ENCODE peak calls at places on chromosomes 6 and 20, in four cellular contexts. O is HepG2, C is K562, V is GM12878. U is an unnamed sample.

GRCh38 chr20:62899633-62900051 is 26.7 kb downstream of the DIDO1 start:
- DNase-seq in V (no peak), C (peak), O (peak), U (no peak)

GRCh38 chr20:58515240-58516212 is at the start of gene APCDD1L:
- DNase-seq in C (peak), V (no peak), O (no peak), U (no peak)

GRCh38 chr6:111411978-111412574 is 70.9 kb downstream of the REV3L start:
- DNase-seq in C (no peak), O (no peak), V (peak), U (no peak)

GRCh38 chr20:20073851-20074252 is 21.5 kb downstream of the CFAP61 start:
- DNase-seq in V (no peak), O (no peak), C (no peak), U (no peak)

GRCh38 chr20:39424923-39425678 is 463.0 kb downstream of the DHX35 start:
- DNase-seq in O (no peak), C (no peak), V (no peak), U (no peak)

GRCh38 chr6:117167520-117168271 is 97.7 kb upstream of the VGLL2 start:
- DNase-seq in C (no peak), V (no peak), O (no peak), U (peak)

GRCh38 chr6:134911532-134911931 is 38.4 kb downstream of the ALDH8A1 start:
- DNase-seq in V (no peak), O (no peak), C (no peak), U (no peak)

GRCh38 chr20:53679597-53680309 is 86.1 kb upstream of the ZNF217 start:
- DNase-seq in O (peak), C (no peak), V (no peak), U (no peak)

GRCh38 chr6:170091000-170091638 is 199.8 kb downstream of the DLL1 start:
- DNase-seq in V (no peak), O (no peak), C (no peak), U (no peak)

GRCh38 chr6:111011360-111012142 is 29.7 kb downstream of the RPF2 start:
- DNase-seq in C (peak), V (peak), O (peak), U (peak)

GRCh38 chr20:59469266-59470252 is 134.8 kb upstream of the PHACTR3 start:
- DNase-seq in V (no peak), O (peak), C (peak), U (no peak)

GRCh38 chr6:12363651-12364381 is 73.7 kb downstream of the EDN1 start:
- DNase-seq in V (peak), O (peak), C (no peak), U (no peak)

GRCh38 chr6:44177691-44178423 is 19.2 kb downstream of the CAPN11 start:
- DNase-seq in O (no peak), C (no peak), V (no peak), U (no peak)

GRCh38 chr20:10902836-10903410 is 229.1 kb upstream of the JAG1 start:
- DNase-seq in V (no peak), O (no peak), C (no peak), U (no peak)

GRCh38 chr6:74912234-74912633 is 293.6 kb downstream of the COL12A1 start:
- DNase-seq in C (no peak), O (no peak), V (no peak), U (no peak)

GRCh38 chr6:161422710-161423109 is 148.8 kb upstream of the AGPAT4 start:
- DNase-seq in V (no peak), C (no peak), O (no peak), U (no peak)

GRCh38 chr6:92110390-92110789 is 1309.0 kb downstream of the EPHA7 start:
- DNase-seq in V (no peak), C (no peak), O (no peak), U (no peak)

GRCh38 chr6:66103954-66104353 is 396.9 kb upstream of the EYS start:
- DNase-seq in C (no peak), V (no peak), O (no peak), U (no peak)

GRCh38 chr6:36781669-36782068 is 57.6 kb downstream of the CPNE5 start:
- DNase-seq in O (no peak), C (no peak), V (no peak), U (no peak)

GRCh38 chr6:11120273-11121005 is 8.9 kb upstream of the ERVFRD-1 start:
- DNase-seq in V (no peak), C (no peak), O (no peak), U (peak)

GRCh38 chr20:24783631-24784492 is 165.2 kb upstream of the CST7 start:
- DNase-seq in V (peak), O (peak), C (no peak), U (no peak)

GRCh38 chr6:9485992-9486391 is 928.9 kb downstream of the TFAP2A start:
- DNase-seq in C (no peak), V (no peak), O (no peak), U (no peak)

GRCh38 chr6:68313911-68314310 is 321.2 kb upstream of the ADGRB3 start:
- DNase-seq in V (no peak), C (no peak), O (no peak), U (no peak)

GRCh38 chr20:20492521-20493334 is 124.8 kb downstream of the INSM1 start:
- DNase-seq in C (no peak), V (no peak), O (no peak), U (no peak)

GRCh38 chr6:139820191-139820590 is 445.7 kb upstream of the CITED2 start:
- DNase-seq in V (no peak), O (no peak), C (no peak), U (no peak)

GRCh38 chr6:169145991-169146501 is 107.6 kb downstream of the THBS2 start:
- DNase-seq in V (no peak), O (no peak), C (no peak), U (no peak)

GRCh38 chr20:17044920-17045319 is 181.9 kb upstream of the PCSK2 start:
- DNase-seq in O (no peak), C (no peak), V (no peak), U (no peak)

GRCh38 chr6:28215425-28215824 is 9.7 kb upstream of the ZSCAN9 start:
- DNase-seq in O (no peak), V (no peak), C (peak), U (no peak)

GRCh38 chr6:4571011-4571410 is 205.2 kb upstream of the CDYL start:
- DNase-seq in C (no peak), V (no peak), O (no peak), U (no peak)

GRCh38 chr6:17031961-17032360 is 69.9 kb upstream of the STMND1 start:
- DNase-seq in V (no peak), C (no peak), O (no peak), U (no peak)

GRCh38 chr6:149501768-149502167 is 17.0 kb upstream of the ZC3H12D start:
- DNase-seq in C (no peak), O (no peak), V (no peak), U (no peak)

GRCh38 chr6:69098910-69099309 is 463.8 kb downstream of the ADGRB3 start:
- DNase-seq in O (no peak), C (no peak), V (no peak), U (no peak)

GRCh38 chr20:6705106-6705766 is 62.2 kb upstream of the BMP2 start:
- DNase-seq in O (no peak), C (no peak), V (no peak), U (no peak)

GRCh38 chr20:47546184-47547033 is 44.7 kb downstream of the NCOA3 start:
- DNase-seq in C (no peak), O (no peak), V (no peak), U (no peak)

GRCh38 chr6:137390264-137390787 is 103.9 kb downstream of the OLIG3 start:
- DNase-seq in V (no peak), C (no peak), O (no peak), U (no peak)

GRCh38 chr6:168193816-168194701 is 115.0 kb upstream of the FRMD1 start:
- DNase-seq in V (no peak), C (peak), O (peak), U (peak)

GRCh38 chr6:14910692-14911547 is 334.9 kb upstream of the JARID2 start:
- DNase-seq in C (no peak), O (no peak), V (peak), U (no peak)

GRCh38 chr6:125050663-125051318 is 88.6 kb downstream of the RNF217 start:
- DNase-seq in V (no peak), C (no peak), O (no peak), U (peak)

GRCh38 chr6:11315743-11316437 is 83.4 kb upstream of the NEDD9 start:
- DNase-seq in C (no peak), V (no peak), O (no peak), U (no peak)

GRCh38 chr20:22838001-22838400 is 197.1 kb upstream of the SSTR4 start:
- DNase-seq in V (no peak), C (no peak), O (no peak), U (no peak)
- TF ChIP-seq TARDBP in V (no peak), C (no peak), O (no peak), U (no peak)

GRCh38 chr6:129605962-129606361 is 104.0 kb downstream of the ARHGAP18 start:
- DNase-seq in O (no peak), C (no peak), V (no peak), U (no peak)

GRCh38 chr6:129606664-129607063 is 103.3 kb downstream of the ARHGAP18 start:
- DNase-seq in C (no peak), O (no peak), V (peak), U (no peak)

GRCh38 chr6:129608886-129609540 is 101.0 kb downstream of the ARHGAP18 start:
- DNase-seq in C (no peak), V (no peak), O (no peak), U (no peak)

GRCh38 chr6:129609635-129610034 is 100.3 kb downstream of the ARHGAP18 start:
- DNase-seq in O (no peak), C (no peak), V (no peak), U (no peak)

DNA sequence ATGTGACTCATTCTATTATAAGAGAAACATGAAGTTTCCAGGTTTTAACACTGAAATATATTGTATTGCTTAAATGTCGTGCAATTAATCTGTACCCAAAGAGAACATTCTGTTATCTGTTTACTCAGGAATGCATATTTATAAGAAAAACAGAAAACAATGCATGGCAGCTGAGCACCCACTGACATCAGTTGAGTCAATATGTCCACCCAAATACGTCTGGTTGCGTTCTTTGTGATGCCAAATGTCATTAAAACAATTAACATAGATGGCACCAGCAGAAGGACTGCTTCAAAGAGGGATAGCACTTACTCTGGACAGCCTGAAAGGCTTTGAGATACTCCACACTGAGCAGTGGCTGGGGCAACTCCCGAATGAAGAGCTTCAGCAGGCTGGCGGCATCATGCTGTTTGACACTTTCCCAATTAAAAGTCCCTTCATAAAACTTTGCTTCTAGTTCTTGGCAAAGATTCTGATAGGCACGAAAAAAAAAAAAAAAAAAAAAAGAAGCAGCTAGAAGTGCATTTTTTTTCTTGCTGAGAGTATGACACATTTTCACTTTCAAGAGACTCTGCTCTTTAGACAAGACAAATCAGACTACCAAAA is 102.3 kb downstream of the ARHGAP18 start:
- DNase-seq in V (no peak), O (no peak), C (no peak), U (no peak)
- TF ChIP-seq TARDBP in V (no peak), O (no peak), C (no peak), U (no peak)

DNA sequence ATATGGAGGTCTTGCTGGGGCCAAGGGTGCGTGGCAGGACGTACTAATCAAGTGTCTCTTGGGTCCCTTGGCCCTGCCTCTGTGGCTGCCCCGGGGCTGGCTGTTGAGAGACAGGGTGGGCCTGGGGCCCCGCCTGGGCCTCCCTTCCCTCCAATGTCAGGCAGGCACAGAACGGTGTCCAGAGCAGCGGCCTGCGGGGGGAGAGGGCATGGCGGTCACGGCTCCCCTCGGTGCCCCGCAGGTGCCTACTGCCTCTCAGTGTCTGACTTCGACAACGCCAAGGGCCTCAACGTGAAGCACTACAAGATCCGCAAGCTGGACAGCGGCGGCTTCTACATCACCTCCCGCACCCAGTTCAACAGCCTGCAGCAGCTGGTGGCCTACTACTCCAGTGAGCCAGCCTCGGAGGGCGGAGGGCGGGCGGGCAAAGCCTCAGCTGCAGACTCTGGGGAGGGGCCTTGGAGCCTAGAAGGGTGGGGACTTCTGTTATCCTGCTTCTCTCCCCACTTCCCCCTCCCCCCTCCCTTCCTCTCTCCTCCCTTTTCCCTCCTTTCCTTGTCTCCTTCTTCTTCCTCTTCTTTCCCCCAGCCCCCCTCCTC is 50.1 kb downstream of the SRC start:
- DNase-seq in C (peak), O (no peak), V (no peak), U (no peak)
- TF ChIP-seq TARDBP in C (no peak), O (no peak), V (no peak), U (no peak)

GRCh38 chr6:151068761-151069312 is 170.9 kb upstream of the AKAP12 start:
- DNase-seq in O (no peak), C (no peak), V (no peak), U (no peak)

GRCh38 chr6:151067684-151068596 is 171.8 kb upstream of the AKAP12 start:
- DNase-seq in V (no peak), O (peak), C (no peak), U (no peak)

GRCh38 chr6:151069641-151070040 is 170.1 kb upstream of the AKAP12 start:
- DNase-seq in C (no peak), V (no peak), O (peak), U (no peak)

GRCh38 chr6:151070666-151071065 is 169.1 kb upstream of the AKAP12 start:
- DNase-seq in V (no peak), O (peak), C (no peak), U (no peak)

GRCh38 chr6:151071295-151071694 is 168.5 kb upstream of the AKAP12 start:
- DNase-seq in V (no peak), O (peak), C (no peak), U (no peak)
- TF ChIP-seq TARDBP in V (no peak), O (no peak), C (no peak), U (no peak)

GRCh38 chr6:142328070-142328469 is 26.3 kb downstream of the ADGRG6 start:
- DNase-seq in C (no peak), V (no peak), O (no peak), U (no peak)

GRCh38 chr6:142325111-142325510 is 23.3 kb downstream of the ADGRG6 start:
- DNase-seq in V (no peak), O (no peak), C (no peak), U (no peak)

GRCh38 chr6:142324111-142324510 is 22.3 kb downstream of the ADGRG6 start:
- DNase-seq in V (no peak), C (no peak), O (no peak), U (no peak)

GRCh38 chr6:142329486-142330113 is 27.8 kb downstream of the ADGRG6 start:
- DNase-seq in V (no peak), O (no peak), C (no peak), U (no peak)

GRCh38 chr6:142326539-142326938 is 24.7 kb downstream of the ADGRG6 start:
- DNase-seq in C (no peak), O (no peak), V (no peak), U (no peak)
- TF ChIP-seq TARDBP in C (no peak), O (no peak), V (no peak), U (no peak)

DNA sequence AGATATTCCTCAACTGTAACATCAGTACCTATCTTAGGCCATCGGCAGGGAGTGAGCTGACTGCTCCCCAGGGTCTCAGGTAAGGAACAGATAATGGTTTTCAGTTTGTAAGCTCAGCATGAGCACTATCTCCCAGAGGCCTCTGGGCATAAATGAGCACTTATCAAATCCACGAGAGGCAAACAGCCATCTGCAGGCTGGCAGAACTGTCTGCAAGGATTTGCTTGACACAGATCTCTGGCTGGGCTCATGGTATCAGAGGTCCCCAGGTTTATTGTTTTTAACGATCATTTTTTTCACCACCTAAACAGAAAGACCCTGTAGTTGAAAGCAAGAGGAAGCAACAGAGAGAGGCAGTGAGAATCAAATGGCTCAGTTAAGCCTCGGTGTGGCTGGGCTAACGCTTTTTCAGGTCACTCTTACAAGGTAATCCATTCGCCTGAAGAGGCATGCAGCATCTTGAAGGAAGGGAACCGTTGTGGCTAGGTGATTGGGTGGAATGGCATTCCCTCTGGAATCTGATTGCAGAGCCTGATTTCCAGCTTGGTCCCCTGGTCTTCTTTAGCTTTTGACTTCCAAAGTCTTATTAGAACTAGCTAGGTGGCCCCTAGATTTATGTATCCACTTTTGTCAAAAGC is 116.0 kb downstream of the LY86 start:
- DNase-seq in V (no peak), C (peak), O (no peak), U (no peak)
- TF ChIP-seq TARDBP in V (no peak), C (no peak), O (no peak), U (no peak)

GRCh38 chr6:142721213-142721920 is 223.6 kb downstream of the HIVEP2 start:
- DNase-seq in O (no peak), V (no peak), C (no peak), U (no peak)
- TF ChIP-seq TARDBP in O (no peak), V (no peak), C (no peak), U (no peak)

U was measured in HEK293T.